ENCODE peak calls at places on chromosomes 4 and X, in four cellular contexts. K is midbrain; R is stimulated activated naive CD8-positive, alpha-beta T cell treated with anti-CD3 and anti-CD28 coated beads, Interleukin-15, Interleukin-2, amounts not matched to agents 100 U/mL and 50 U/mL, for 24 hours; V is colonic mucosa. Z is an unnamed sample.

GRCh38 chr4:16544251-16544721 is 318.0 kb upstream of the TAPT1 start:
- DNase-seq in V (peak; percentile 25), R (no peak), K (no peak), Z (no peak)

GRCh38 chr4:655735-656151 is 18.3 kb downstream of the ATP5ME start:
- DNase-seq in R (no peak), V (no peak), K (no peak), Z (no peak)

GRCh38 chrX:123993326-123993725 is 31.8 kb downstream of the STAG2 start:
- DNase-seq in V (no peak), R (no peak), K (no peak), Z (no peak)

GRCh38 chr4:110787781-110788180 is 164.9 kb upstream of the PITX2 start:
- DNase-seq in K (no peak), V (no peak), R (no peak), Z (no peak)

GRCh38 chr4:88967883-88968316 is 89.1 kb downstream of the FAM13A start:
- DNase-seq in V (no peak), K (no peak), R (no peak), Z (no peak)

GRCh38 chr4:81355136-81355535 is 116.6 kb downstream of the RASGEF1B start:
- DNase-seq in R (no peak), K (no peak), V (no peak), Z (no peak)

GRCh38 chr4:139656614-139657486 is 8.8 kb upstream of the MGST2 start:
- DNase-seq in K (peak; percentile 59), R (peak; percentile 40), V (peak; percentile 55), Z (peak; percentile 39)

GRCh38 chrX:139167282-139167681 is 363.3 kb upstream of the F9 start:
- DNase-seq in V (no peak), R (no peak), K (no peak), Z (no peak)

GRCh38 chr4:105544517-105544916 is 7.9 kb upstream of the ARHGEF38 start:
- DNase-seq in K (no peak), R (no peak), V (no peak), Z (no peak)

GRCh38 chrX:98067611-98068010 is 1183.9 kb downstream of the RPA4 start:
- DNase-seq in K (no peak), R (no peak), V (no peak), Z (no peak)

GRCh38 chr4:165874799-165875371 is 1.8 kb downstream of the TLL1 start:
- DNase-seq in K (no peak), R (no peak), V (peak; percentile 22), Z (no peak)

GRCh38 chrX:115344885-115345653 is 55.6 kb downstream of the LUZP4 start:
- DNase-seq in V (peak; percentile 73), R (no peak), K (peak; percentile 70), Z (no peak)

GRCh38 chr4:15951781-15952180 is 11.2 kb downstream of the FGFBP2 start:
- DNase-seq in K (no peak), V (no peak), R (no peak), Z (no peak)

GRCh38 chr4:19748911-19749473 is 502.7 kb upstream of the SLIT2 start:
- DNase-seq in R (no peak), V (peak; percentile 16), K (no peak), Z (no peak)

GRCh38 chrX:101658661-101659477 is 781 bp downstream of the ARMCX2 start:
- DNase-seq in K (peak; percentile 50), V (peak; percentile 83), R (peak; percentile 72), Z (peak; percentile 31)

GRCh38 chr4:74886490-74886889 is 46.4 kb upstream of the PARM1 start:
- DNase-seq in V (no peak), R (no peak), K (no peak), Z (no peak)

GRCh38 chrX:23331701-23332100 is 2.9 kb upstream of the PTCHD1 start:
- DNase-seq in R (no peak), V (no peak), K (no peak), Z (no peak)

GRCh38 chr4:102554482-102554881 is 53.3 kb downstream of the NFKB1 start:
- DNase-seq in R (no peak), V (no peak), K (no peak), Z (no peak)

GRCh38 chrX:40864972-40865371 is 129.6 kb upstream of the MED14 start:
- DNase-seq in K (no peak), V (no peak), R (no peak), Z (no peak)

GRCh38 chr4:38078590-38079381 is 118.6 kb downstream of the PTTG2 start:
- DNase-seq in K (peak; percentile 29), R (no peak), V (peak; percentile 73), Z (no peak)

GRCh38 chrX:50586407-50586806 is 115.8 kb upstream of the DGKK start:
- DNase-seq in K (no peak), R (no peak), V (no peak), Z (no peak)

GRCh38 chr4:8202526-8203375 is 3.7 kb downstream of the SH3TC1 start:
- DNase-seq in V (no peak), K (no peak), R (no peak), Z (no peak)

GRCh38 chr4:82561745-82562552 is at the start of gene TMEM150C:
- DNase-seq in V (peak; percentile 26), R (peak; percentile 14), K (peak; percentile 25), Z (no peak)

GRCh38 chrX:3807906-3808305 is 94.5 kb upstream of the PRKX start:
- DNase-seq in R (no peak), V (no peak), K (no peak), Z (no peak)

GRCh38 chr4:160247091-160247656 is 1144.3 kb downstream of the RAPGEF2 start:
- DNase-seq in V (no peak), K (no peak), R (no peak), Z (no peak)

GRCh38 chr4:82718067-82718935 is 80.3 kb downstream of the SCD5 start:
- DNase-seq in R (no peak), K (peak; percentile 61), V (no peak), Z (no peak)

GRCh38 chrX:77962068-77962902 is 7.2 kb downstream of the PGAM4 start:
- DNase-seq in V (no peak), K (no peak), R (no peak), Z (no peak)

GRCh38 chr4:159829184-159829583 is 726.3 kb downstream of the RAPGEF2 start:
- DNase-seq in K (no peak), R (no peak), V (no peak), Z (no peak)

GRCh38 chr4:142473218-142473959 is 372.7 kb downstream of the INPP4B start:
- DNase-seq in V (no peak), K (no peak), R (no peak), Z (no peak)

GRCh38 chrX:45454235-45454634 is 253.6 kb upstream of the DIPK2B start:
- DNase-seq in K (no peak), R (no peak), V (no peak), Z (no peak)

GRCh38 chr4:1907848-1908525 is 36.8 kb downstream of the NSD2 start:
- DNase-seq in R (no peak), V (peak; percentile 46), K (no peak), Z (no peak)

GRCh38 chr4:8912089-8912455 is 40.4 kb upstream of the HMX1 start:
- DNase-seq in V (no peak), K (no peak), R (no peak), Z (no peak)

GRCh38 chr4:16844796-16845586 is 53.5 kb downstream of the LDB2 start:
- DNase-seq in R (no peak), K (no peak), V (no peak), Z (no peak)

GRCh38 chrX:13398839-13399238 is 79.0 kb upstream of the ATXN3L start:
- DNase-seq in K (no peak), R (no peak), V (no peak), Z (no peak)

Z was measured in effector CD4-positive, alpha-beta T cell.